ENCODE peak calls at places on chromosomes 16 and 17, in six cellular contexts. Q, J, F, T, K and M are unnamed samples.

GRCh38 chr17:78993241-78993956 is 13.7 kb upstream of the LGALS3BP start:
- DNase-seq in Q (no peak), J (peak), F (peak), T (peak), K (peak), M (no peak)

GRCh38 chr16:473046-474043 is 47.9 kb downstream of the RAB11FIP3 start:
- DNase-seq in Q (no peak), J (no peak), F (peak), T (no peak), K (no peak), M (no peak)

GRCh38 chr17:35183332-35183731 is 10.9 kb downstream of the SLC35G3 start:
- DNase-seq in Q (no peak), J (no peak), F (no peak), T (no peak), K (no peak), M (no peak)

GRCh38 chr16:29678691-29679267 is at the start of gene QPRT:
- DNase-seq in Q (no peak), J (peak), F (peak), T (peak), K (no peak), M (no peak)

GRCh38 chr17:7109461-7110322 is 4.9 kb downstream of the ASGR2 start:
- DNase-seq in Q (no peak), J (no peak), F (no peak), T (no peak), K (no peak), M (no peak)

GRCh38 chr16:52076332-52077115 is 470.4 kb downstream of the TOX3 start:
- DNase-seq in Q (no peak), J (no peak), F (no peak), T (no peak), K (no peak), M (no peak)

GRCh38 chr17:10285896-10286295 is 86.9 kb downstream of the MYH13 start:
- DNase-seq in Q (no peak), J (no peak), F (no peak), T (no peak), K (no peak), M (no peak)

GRCh38 chr17:78414178-78415162 is 36.0 kb downstream of the PGS1 start:
- DNase-seq in Q (no peak), J (no peak), F (no peak), T (no peak), K (no peak), M (no peak)

GRCh38 chr16:740764-741505 is at the start of gene CIAO3:
- DNase-seq in Q (peak), J (peak), F (peak), T (peak), K (peak), M (peak)

GRCh38 chr17:36611345-36612072 is 10.1 kb downstream of the MRM1 start:
- DNase-seq in Q (peak), J (peak), F (peak), T (no peak), K (no peak), M (no peak)

GRCh38 chr17:50986989-50987660 is 121.0 kb upstream of the TOB1 start:
- DNase-seq in Q (no peak), J (peak), F (peak), T (peak), K (no peak), M (no peak)

GRCh38 chr16:77211880-77212735 is 12.9 kb downstream of the SYCE1L start:
- DNase-seq in Q (peak), J (peak), F (peak), T (no peak), K (peak), M (peak)

GRCh38 chr17:28547096-28547622 is 5.3 kb downstream of the UNC119 start:
- DNase-seq in Q (no peak), J (no peak), F (no peak), T (no peak), K (no peak), M (no peak)

GRCh38 chr16:22785552-22785951 is 28.4 kb upstream of the HS3ST2 start:
- DNase-seq in Q (no peak), J (no peak), F (no peak), T (no peak), K (no peak), M (no peak)

GRCh38 chr16:23229714-23230113 is 47.2 kb downstream of the SCNN1G start:
- DNase-seq in Q (no peak), J (no peak), F (no peak), T (no peak), K (no peak), M (no peak)

GRCh38 chr17:61505846-61506627 is 53.8 kb downstream of the TBX4 start:
- DNase-seq in Q (no peak), J (no peak), F (no peak), T (no peak), K (no peak), M (no peak)

GRCh38 chr16:22188595-22189442 is 17.3 kb upstream of the EEF2K start:
- DNase-seq in Q (peak), J (peak), F (peak), T (peak), K (peak), M (peak)

GRCh38 chr17:55435408-55435807 is 13.8 kb upstream of the MMD start:
- DNase-seq in Q (no peak), J (no peak), F (no peak), T (no peak), K (no peak), M (no peak)

GRCh38 chr17:82613283-82614094 is 34.8 kb downstream of the WDR45B start:
- DNase-seq in Q (no peak), J (no peak), F (no peak), T (no peak), K (no peak), M (no peak)